ENCODE peak calls at places on chromosomes 16 and 17, in four cellular contexts. H is H1, D is K562, W is GM12878. I is an unnamed sample.

GRCh38 chr16:84209989-84210388 is 19.0 kb downstream of the ADAD2 start:
- DNase-seq in D (no peak), H (no peak), W (no peak), I (no peak)

GRCh38 chr17:77999413-78000173 is 41.1 kb downstream of the TNRC6C start:
- DNase-seq in H (no peak), D (no peak), W (no peak), I (peak)

GRCh38 chr17:62963296-62963695 is 2.7 kb upstream of the TANC2 start:
- DNase-seq in W (no peak), D (no peak), H (no peak), I (no peak)

GRCh38 chr16:3983081-3983520 is 102.6 kb upstream of the CREBBP start:
- DNase-seq in W (no peak), H (peak), D (peak), I (peak)

GRCh38 chr16:72124761-72125634 is 31.4 kb downstream of the DHX38 start:
- DNase-seq in H (peak), D (peak), W (peak), I (peak)

GRCh38 chr17:5035356-5035755 is at the start of gene SLC52A1:
- DNase-seq in H (peak), D (no peak), W (no peak), I (no peak)

GRCh38 chr17:35972945-35973332 is 8.4 kb downstream of the CCL16 start:
- DNase-seq in D (no peak), H (no peak), W (no peak), I (peak)

GRCh38 chr17:28857848-28858360 is 3.1 kb downstream of the ERAL1 start:
- DNase-seq in W (no peak), D (peak), H (no peak), I (no peak)

GRCh38 chr16:54093281-54093680 is 193.3 kb downstream of the IRX3 start:
- DNase-seq in H (no peak), D (no peak), W (no peak), I (no peak)

GRCh38 chr16:81468269-81468902 is 23.8 kb downstream of the CMIP start:
- DNase-seq in H (no peak), W (no peak), D (no peak), I (no peak)

GRCh38 chr16:81467072-81467471 is 22.5 kb downstream of the CMIP start:
- DNase-seq in W (no peak), H (no peak), D (no peak), I (no peak)

GRCh38 chr16:81465375-81465943 is 20.9 kb downstream of the CMIP start:
- DNase-seq in H (no peak), W (no peak), D (no peak), I (peak)

GRCh38 chr16:81467815-81468214 is 23.2 kb downstream of the CMIP start:
- DNase-seq in W (no peak), D (no peak), H (no peak), I (no peak)

GRCh38 chr16:81466351-81466960 is 21.8 kb downstream of the CMIP start:
- DNase-seq in H (no peak), D (no peak), W (no peak), I (no peak)
- TF ChIP-seq BRCA1 in H (no peak), D (no peak), W (no peak), I (no peak)

DNA sequence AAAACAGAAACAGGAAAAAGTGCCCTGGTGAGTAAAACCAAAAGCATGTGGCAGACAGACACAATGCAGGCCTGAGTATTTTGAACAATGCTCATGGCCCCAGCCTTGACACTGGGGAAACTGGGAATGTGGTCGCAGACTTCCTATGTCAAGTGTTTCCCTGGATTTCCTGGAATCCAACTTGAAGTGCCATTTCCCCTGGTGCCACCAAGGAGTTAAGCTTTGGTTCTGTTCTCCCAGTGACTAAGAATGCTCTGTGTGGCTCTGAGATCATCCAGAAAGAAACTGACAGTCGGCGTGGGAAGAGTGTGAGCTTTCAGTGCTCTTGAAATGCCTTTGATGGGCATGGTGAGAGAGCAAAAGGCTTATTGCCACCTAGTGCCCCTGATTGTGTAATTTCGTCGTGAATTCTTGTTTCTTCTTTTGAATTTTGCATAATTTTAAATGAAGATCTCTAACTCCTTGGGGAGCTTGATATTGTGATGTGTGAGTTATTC is 96.0 kb downstream of the YPEL2 start:
- DNase-seq in D (no peak), W (no peak), H (no peak), I (no peak)
- TF ChIP-seq BRCA1 in D (no peak), W (no peak), H (no peak), I (no peak)

GRCh38 chr17:74635418-74635817 is 11.9 kb upstream of the CD300E start:
- DNase-seq in H (no peak), D (no peak), W (peak), I (no peak)

GRCh38 chr17:74632597-74632996 is 9.1 kb upstream of the CD300E start:
- DNase-seq in H (no peak), D (no peak), W (no peak), I (no peak)

GRCh38 chr17:74633261-74633783 is 9.8 kb upstream of the CD300E start:
- DNase-seq in H (no peak), W (no peak), D (no peak), I (no peak)

GRCh38 chr17:74632196-74632540 is 8.6 kb upstream of the CD300E start:
- DNase-seq in W (no peak), D (no peak), H (no peak), I (no peak)

GRCh38 chr17:74631468-74632195 is 8.1 kb upstream of the CD300E start:
- DNase-seq in H (no peak), W (peak), D (no peak), I (no peak)
- TF ChIP-seq BRCA1 in H (no peak), W (no peak), D (no peak), I (no peak)

GRCh38 chr17:65099941-65100315 is 37.2 kb upstream of the RGS9 start:
- DNase-seq in D (no peak), H (no peak), W (peak), I (peak)
- TF ChIP-seq BRCA1 in D (no peak), H (no peak), W (no peak), I (no peak)

GRCh38 chr17:17849147-17849820 is 12.5 kb upstream of the SREBF1 start:
- DNase-seq in W (peak), D (peak), H (no peak), I (peak)

GRCh38 chr17:17853811-17854527 is 17.2 kb upstream of the SREBF1 start:
- DNase-seq in H (no peak), D (no peak), W (no peak), I (no peak)

GRCh38 chr17:17849863-17850373 is 13.1 kb upstream of the SREBF1 start:
- DNase-seq in H (no peak), D (peak), W (peak), I (peak)

GRCh38 chr17:17851101-17851500 is 14.3 kb upstream of the SREBF1 start:
- DNase-seq in W (no peak), H (no peak), D (no peak), I (no peak)

GRCh38 chr17:17851603-17852002 is 14.8 kb upstream of the SREBF1 start:
- DNase-seq in H (no peak), D (no peak), W (no peak), I (no peak)
- TF ChIP-seq BRCA1 in H (no peak), D (no peak), W (no peak), I (no peak)

GRCh38 chr16:89697161-89697615 is 4.3 kb downstream of the SPATA2L start:
- DNase-seq in H (no peak), D (no peak), W (no peak), I (no peak)

GRCh38 chr16:89697616-89698331 is 3.7 kb downstream of the SPATA2L start:
- DNase-seq in H (no peak), D (no peak), W (no peak), I (no peak)

GRCh38 chr16:89696598-89697128 is 4.8 kb downstream of the SPATA2L start:
- DNase-seq in W (no peak), D (no peak), H (no peak), I (no peak)

GRCh38 chr16:89695086-89695874 is 6.2 kb downstream of the SPATA2L start:
- DNase-seq in W (no peak), H (no peak), D (no peak), I (peak)

GRCh38 chr16:89695875-89696597 is 5.5 kb downstream of the SPATA2L start:
- DNase-seq in D (no peak), H (no peak), W (no peak), I (no peak)
- TF ChIP-seq BRCA1 in D (no peak), H (no peak), W (no peak), I (no peak)

DNA sequence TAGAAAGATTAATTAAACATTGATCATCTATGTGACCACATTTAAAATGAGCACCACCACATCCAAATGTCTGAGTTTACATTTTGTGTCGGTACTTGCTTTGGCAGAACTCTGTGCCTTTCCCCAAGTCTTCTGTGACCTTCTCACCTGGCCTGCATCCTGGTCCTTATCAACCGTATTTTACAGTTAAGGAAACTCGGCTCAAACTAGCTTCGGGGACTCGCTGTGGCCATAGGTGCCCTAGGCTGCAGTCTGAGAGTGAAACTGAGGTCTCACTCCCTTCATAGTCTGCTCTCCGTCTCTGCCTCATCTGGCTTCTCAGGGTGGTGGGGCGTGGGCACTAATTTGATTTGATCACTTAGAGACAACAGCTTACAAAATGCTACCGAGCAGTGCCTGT is 555.5 kb downstream of the WWOX start:
- DNase-seq in W (no peak), H (no peak), D (no peak), I (no peak)
- TF ChIP-seq BRCA1 in W (no peak), H (no peak), D (no peak), I (no peak)